ENCODE peak calls at places on chromosomes 5 and 9, in eight cellular contexts. One of them, this sample, is unnamed.

GRCh38 chr5:107805819-107806218 is 135.1 kb upstream of the EFNA5 start:
- DNase-seq in GM12891: no peak
- DNase-seq in activated T-cell treated with anti-CD3 and anti-CD28 coated beads, Interleukin-2, amount 50 U/mL, for 48 hours: no peak
- DNase-seq in GM18507: no peak
- DNase-seq in stimulated activated CD8-positive, alpha-beta memory T cell treated with anti-CD3 and anti-CD28 coated beads, Interleukin-4, amount 100 ng/mL, for 1 hour: no peak
- DNase-seq in HT-29: no peak
- DNase-seq in ureter: no peak
- DNase-seq in A673: no peak
- DNase-seq in this sample: no peak

GRCh38 chr9:137631608-137632431 is 13.0 kb downstream of the EHMT1 start:
- DNase-seq in A673: no peak
- DNase-seq in activated T-cell treated with anti-CD3 and anti-CD28 coated beads, Interleukin-2, amount 50 U/mL, for 48 hours: no peak
- DNase-seq in ureter: no peak
- DNase-seq in GM18507: no peak
- DNase-seq in stimulated activated CD8-positive, alpha-beta memory T cell treated with anti-CD3 and anti-CD28 coated beads, Interleukin-4, amount 100 ng/mL, for 1 hour: no peak
- DNase-seq in HT-29: no peak
- DNase-seq in GM12891: no peak
- DNase-seq in this sample: no peak

GRCh38 chr5:2740849-2741555 is 10.5 kb downstream of the IRX2 start:
- DNase-seq in stimulated activated CD8-positive, alpha-beta memory T cell treated with anti-CD3 and anti-CD28 coated beads, Interleukin-4, amount 100 ng/mL, for 1 hour: no peak
- DNase-seq in HT-29: no peak
- DNase-seq in GM12891: no peak
- DNase-seq in GM18507: no peak
- DNase-seq in A673: no peak
- DNase-seq in ureter: no peak
- DNase-seq in activated T-cell treated with anti-CD3 and anti-CD28 coated beads, Interleukin-2, amount 50 U/mL, for 48 hours: no peak
- DNase-seq in this sample: no peak

GRCh38 chr9:134175291-134175807 is 11.0 kb upstream of the RNU6ATAC start:
- DNase-seq in A673: no peak
- DNase-seq in stimulated activated CD8-positive, alpha-beta memory T cell treated with anti-CD3 and anti-CD28 coated beads, Interleukin-4, amount 100 ng/mL, for 1 hour: no peak
- DNase-seq in activated T-cell treated with anti-CD3 and anti-CD28 coated beads, Interleukin-2, amount 50 U/mL, for 48 hours: no peak
- DNase-seq in HT-29: no peak
- DNase-seq in GM12891: peak
- DNase-seq in GM18507: no peak
- DNase-seq in ureter: no peak
- DNase-seq in this sample: no peak

GRCh38 chr9:118871531-118871930 is 497.7 kb downstream of the BRINP1 start:
- DNase-seq in stimulated activated CD8-positive, alpha-beta memory T cell treated with anti-CD3 and anti-CD28 coated beads, Interleukin-4, amount 100 ng/mL, for 1 hour: no peak
- DNase-seq in ureter: no peak
- DNase-seq in GM12891: no peak
- DNase-seq in A673: no peak
- DNase-seq in GM18507: no peak
- DNase-seq in HT-29: no peak
- DNase-seq in activated T-cell treated with anti-CD3 and anti-CD28 coated beads, Interleukin-2, amount 50 U/mL, for 48 hours: no peak
- DNase-seq in this sample: no peak

GRCh38 chr9:133619791-133620190 is 10.6 kb upstream of the FAM163B start:
- DNase-seq in activated T-cell treated with anti-CD3 and anti-CD28 coated beads, Interleukin-2, amount 50 U/mL, for 48 hours: peak
- DNase-seq in GM18507: no peak
- DNase-seq in HT-29: no peak
- DNase-seq in A673: no peak
- DNase-seq in GM12891: peak
- DNase-seq in ureter: peak
- DNase-seq in stimulated activated CD8-positive, alpha-beta memory T cell treated with anti-CD3 and anti-CD28 coated beads, Interleukin-4, amount 100 ng/mL, for 1 hour: peak
- DNase-seq in this sample: no peak

GRCh38 chr9:130689937-130690700 is 3.5 kb upstream of the EXOSC2 start:
- DNase-seq in GM18507: no peak
- DNase-seq in HT-29: peak
- DNase-seq in GM12891: no peak
- DNase-seq in A673: peak
- DNase-seq in activated T-cell treated with anti-CD3 and anti-CD28 coated beads, Interleukin-2, amount 50 U/mL, for 48 hours: no peak
- DNase-seq in stimulated activated CD8-positive, alpha-beta memory T cell treated with anti-CD3 and anti-CD28 coated beads, Interleukin-4, amount 100 ng/mL, for 1 hour: no peak
- DNase-seq in ureter: peak
- DNase-seq in this sample: no peak

GRCh38 chr5:127885176-127885575 is 182.0 kb downstream of the CCDC192 start:
- DNase-seq in ureter: no peak
- DNase-seq in A673: no peak
- DNase-seq in stimulated activated CD8-positive, alpha-beta memory T cell treated with anti-CD3 and anti-CD28 coated beads, Interleukin-4, amount 100 ng/mL, for 1 hour: no peak
- DNase-seq in GM18507: no peak
- DNase-seq in GM12891: no peak
- DNase-seq in activated T-cell treated with anti-CD3 and anti-CD28 coated beads, Interleukin-2, amount 50 U/mL, for 48 hours: no peak
- DNase-seq in HT-29: peak
- DNase-seq in this sample: no peak

GRCh38 chr5:140073296-140073695 is 30.2 kb upstream of the NRG2 start:
- DNase-seq in activated T-cell treated with anti-CD3 and anti-CD28 coated beads, Interleukin-2, amount 50 U/mL, for 48 hours: no peak
- DNase-seq in HT-29: peak
- DNase-seq in A673: peak
- DNase-seq in ureter: no peak
- DNase-seq in GM18507: no peak
- DNase-seq in stimulated activated CD8-positive, alpha-beta memory T cell treated with anti-CD3 and anti-CD28 coated beads, Interleukin-4, amount 100 ng/mL, for 1 hour: no peak
- DNase-seq in GM12891: no peak
- DNase-seq in this sample: no peak

This sample was measured in D721Med.